ENCODE peak calls at places on chromosomes 12 and 14, in seven cellular contexts. F, Q, Y, J, C, N and L are unnamed samples.

GRCh38 chr14:55451398-55451797 is 11.0 kb upstream of the TBPL2 start:
- DNase-seq in J (peak; percentile 20), C (peak; percentile 38), N (no peak), F (no peak), Q (no peak), Y (peak; percentile 56), L (no peak)

GRCh38 chr12:131477613-131478012 is 233.3 kb upstream of the SFSWAP start:
- DNase-seq in J (no peak), F (no peak), N (no peak), Y (no peak), C (no peak), Q (no peak), L (no peak)

GRCh38 chr12:46160081-46160980 is 108.5 kb downstream of the SLC38A1 start:
- DNase-seq in Y (no peak), C (peak; percentile 57), N (no peak), Q (no peak), J (peak; percentile 98), F (no peak), L (peak; percentile 84)

GRCh38 chr12:131923260-131923659 is 5.8 kb upstream of the PUS1 start:
- DNase-seq in J (no peak), Y (no peak), C (no peak), Q (no peak), N (no peak), F (no peak), L (no peak)

GRCh38 chr14:99995700-99996356 is 69.4 kb upstream of the EVL start:
- DNase-seq in F (peak; percentile 75), N (peak; percentile 75), Q (peak; percentile 30), Y (peak; percentile 77), C (no peak), J (peak; percentile 57), L (peak; percentile 63)

GRCh38 chr14:62947291-62947690 is 98.0 kb downstream of the KCNH5 start:
- DNase-seq in J (peak; percentile 57), C (no peak), F (no peak), Q (no peak), Y (no peak), N (no peak), L (no peak)

GRCh38 chr12:14960548-14961465 is 594 bp downstream of the ARHGDIB start:
- DNase-seq in Y (peak; percentile 66), Q (peak; percentile 55), F (peak; percentile 64), C (no peak), N (no peak), J (peak; percentile 78), L (peak; percentile 27)

GRCh38 chr12:2559931-2560715 is 234.6 kb upstream of the FKBP4 start:
- DNase-seq in F (no peak), C (no peak), N (no peak), J (no peak), Q (no peak), Y (no peak), L (no peak)

GRCh38 chr14:104792945-104793702 is 2.4 kb downstream of the AKT1 start:
- DNase-seq in Q (no peak), C (no peak), J (no peak), Y (no peak), N (no peak), F (no peak), L (no peak)

GRCh38 chr12:50572275-50572674 is 67.5 kb downstream of the DIP2B start:
- DNase-seq in N (peak; percentile 61), C (peak; percentile 75), Y (peak; percentile 58), F (no peak), J (peak; percentile 76), Q (no peak), L (no peak)

GRCh38 chr12:93857279-93857894 is 180.2 kb downstream of the CRADD start:
- DNase-seq in N (peak; percentile 12), J (peak; percentile 82), Q (no peak), C (peak; percentile 77), F (no peak), Y (peak; percentile 49), L (no peak)

GRCh38 chr12:13538136-13538535 is 341.6 kb downstream of the EMP1 start:
- DNase-seq in N (no peak), Y (no peak), F (no peak), C (no peak), Q (no peak), J (no peak), L (no peak)

GRCh38 chr12:31867292-31867691 is 91.9 kb upstream of the RESF1 start:
- DNase-seq in N (no peak), Y (no peak), J (no peak), Q (no peak), F (no peak), C (no peak), L (no peak)

GRCh38 chr12:105235299-105235746 is 651 bp downstream of the APPL2 start:
- DNase-seq in Q (no peak), Y (peak; percentile 30), J (peak; percentile 71), F (no peak), N (no peak), C (no peak), L (no peak)

GRCh38 chr14:30621354-30621953 is 665 bp upstream of the SCFD1 start:
- DNase-seq in Y (peak; percentile 30), J (peak; percentile 29), C (no peak), N (peak; percentile 48), F (peak; percentile 16), Q (no peak), L (peak; percentile 12)

GRCh38 chr14:43789458-43789857 is 717.6 kb downstream of the FSCB start:
- DNase-seq in C (no peak), Q (no peak), F (no peak), N (no peak), Y (peak; percentile 47), J (no peak), L (no peak)

GRCh38 chr12:119727600-119728436 is 59.9 kb downstream of the PRKAB1 start:
- DNase-seq in Y (no peak), Q (no peak), C (no peak), F (no peak), N (no peak), J (peak; percentile 25), L (no peak)

GRCh38 chr14:68462683-68463082 is 330.2 kb downstream of the ZFP36L1 start:
- DNase-seq in F (no peak), J (no peak), Y (no peak), C (no peak), Q (no peak), N (peak; percentile 56), L (no peak)

GRCh38 chr12:31803306-31804184 is 74.7 kb upstream of the AMN1 start:
- DNase-seq in F (no peak), J (no peak), Q (no peak), N (no peak), Y (no peak), C (no peak), L (no peak)